ENCODE peak calls at places on chromosomes 1 and 21, in ten cellular contexts. V is mesendoderm; S is CD8-positive, alpha-beta memory T cell; E is ACHN; G is retina; H is ELF-1; P is erythroblast; R is dermis blood vessel endothelial cell; O is Calu3; F is EH. C is an unnamed sample.

GRCh38 chr1:206578115-206578935 is 33.9 kb downstream of the EIF2D start:
- DNase-seq in V (no peak), S (no peak), E (no peak), G (no peak), H (no peak), P (no peak), R (peak), O (no peak), F (peak), C (peak)

GRCh38 chr21:14685568-14685967 is 139.5 kb upstream of the SAMSN1 start:
- DNase-seq in V (no peak), S (no peak), E (no peak), G (no peak), H (no peak), P (no peak), R (no peak), O (no peak), F (no peak), C (no peak)

GRCh38 chr1:25826571-25826970 is 6.8 kb downstream of the MTFR1L start:
- DNase-seq in V (no peak), S (no peak), E (no peak), G (no peak), H (no peak), P (no peak), R (no peak), O (no peak), F (no peak), C (no peak)

GRCh38 chr1:228282329-228283042 is 74.6 kb downstream of the OBSCN start:
- DNase-seq in V (peak), S (no peak), E (peak), G (no peak), H (no peak), P (no peak), R (peak), O (no peak), F (peak), C (no peak)

GRCh38 chr1:51574796-51575195 is 42.1 kb upstream of the OSBPL9 start:
- DNase-seq in V (no peak), S (no peak), E (no peak), G (no peak), H (no peak), P (no peak), R (no peak), O (no peak), F (no peak), C (no peak)

GRCh38 chr21:27817902-27818623 is 851.2 kb upstream of the ADAMTS5 start:
- DNase-seq in V (no peak), S (no peak), E (no peak), G (no peak), H (no peak), P (no peak), R (no peak), O (no peak), F (no peak), C (no peak)

GRCh38 chr1:208164609-208165008 is 79.6 kb downstream of the PLXNA2 start:
- DNase-seq in V (peak), S (no peak), E (no peak), G (no peak), H (no peak), P (peak), R (no peak), O (no peak), F (no peak), C (no peak)

GRCh38 chr21:28781602-28782274 is 210.9 kb downstream of the LTN1 start:
- DNase-seq in V (no peak), S (no peak), E (peak), G (no peak), H (no peak), P (peak), R (peak), O (no peak), F (peak), C (peak)

GRCh38 chr1:44822981-44823451 is 14.7 kb downstream of the BTBD19 start:
- DNase-seq in V (no peak), S (no peak), E (no peak), G (no peak), H (no peak), P (no peak), R (no peak), O (no peak), F (no peak), C (no peak)

GRCh38 chr1:83641828-83642443 is 357.0 kb downstream of the TTLL7 start:
- DNase-seq in V (no peak), S (no peak), E (no peak), G (no peak), H (no peak), P (no peak), R (no peak), O (no peak), F (no peak), C (no peak)

GRCh38 chr1:41557751-41558455 is 73.4 kb upstream of the EDN2 start:
- DNase-seq in V (no peak), S (no peak), E (no peak), G (no peak), H (no peak), P (no peak), R (no peak), O (no peak), F (no peak), C (no peak)